ENCODE peak calls at places on chromosomes 12 and 14, in ten cellular contexts. One of them, this sample, is unnamed.

GRCh38 chr14:95814363-95815225 is 62.0 kb upstream of the TUNAR start:
- DNase-seq in Peyer's patch: no peak
- DNase-seq in heart right ventricle: no peak
- DNase-seq in Panc1: no peak
- DNase-seq in esophagus squamous epithelium: no peak
- DNase-seq in fibroblast of pulmonary artery: no peak
- DNase-seq in colonic mucosa: no peak
- DNase-seq in cardiac fibroblast: no peak
- DNase-seq in kidney epithelial cell: no peak
- DNase-seq in left ventricle myocardium inferior: no peak
- DNase-seq in this sample: no peak

GRCh38 chr14:38047518-38047917 is 160.2 kb upstream of the SSTR1 start:
- DNase-seq in Peyer's patch: no peak
- DNase-seq in heart right ventricle: no peak
- DNase-seq in Panc1: no peak
- DNase-seq in esophagus squamous epithelium: no peak
- DNase-seq in fibroblast of pulmonary artery: no peak
- DNase-seq in colonic mucosa: no peak
- DNase-seq in cardiac fibroblast: no peak
- DNase-seq in kidney epithelial cell: no peak
- DNase-seq in left ventricle myocardium inferior: no peak
- DNase-seq in this sample: no peak

GRCh38 chr14:70638416-70638815 is 3.3 kb upstream of the TTC9 start:
- DNase-seq in Peyer's patch: no peak
- DNase-seq in heart right ventricle: no peak
- DNase-seq in Panc1: no peak
- DNase-seq in esophagus squamous epithelium: no peak
- DNase-seq in fibroblast of pulmonary artery: no peak
- DNase-seq in colonic mucosa: no peak
- DNase-seq in cardiac fibroblast: no peak
- DNase-seq in kidney epithelial cell: no peak
- DNase-seq in left ventricle myocardium inferior: no peak
- DNase-seq in this sample: no peak

GRCh38 chr12:67748761-67749075 is 100.2 kb downstream of the DYRK2 start:
- DNase-seq in Peyer's patch: no peak
- DNase-seq in heart right ventricle: no peak
- DNase-seq in Panc1: no peak
- DNase-seq in esophagus squamous epithelium: no peak
- DNase-seq in fibroblast of pulmonary artery: no peak
- DNase-seq in colonic mucosa: peak; percentile 51
- DNase-seq in cardiac fibroblast: no peak
- DNase-seq in kidney epithelial cell: no peak
- DNase-seq in left ventricle myocardium inferior: no peak
- DNase-seq in this sample: no peak

GRCh38 chr12:12521044-12521485 is 41.6 kb downstream of the DUSP16 start:
- DNase-seq in Peyer's patch: no peak
- DNase-seq in heart right ventricle: no peak
- DNase-seq in Panc1: no peak
- DNase-seq in esophagus squamous epithelium: no peak
- DNase-seq in fibroblast of pulmonary artery: no peak
- DNase-seq in colonic mucosa: no peak
- DNase-seq in cardiac fibroblast: no peak
- DNase-seq in kidney epithelial cell: no peak
- DNase-seq in left ventricle myocardium inferior: no peak
- DNase-seq in this sample: no peak

GRCh38 chr12:94595152-94595551 is 55.2 kb downstream of the TMCC3 start:
- DNase-seq in Peyer's patch: no peak
- DNase-seq in heart right ventricle: no peak
- DNase-seq in Panc1: no peak
- DNase-seq in esophagus squamous epithelium: no peak
- DNase-seq in fibroblast of pulmonary artery: no peak
- DNase-seq in colonic mucosa: no peak
- DNase-seq in cardiac fibroblast: no peak
- DNase-seq in kidney epithelial cell: no peak
- DNase-seq in left ventricle myocardium inferior: no peak
- DNase-seq in this sample: no peak

GRCh38 chr14:29454026-29454693 is 473.5 kb downstream of the PRKD1 start:
- DNase-seq in Peyer's patch: no peak
- DNase-seq in heart right ventricle: no peak
- DNase-seq in Panc1: no peak
- DNase-seq in esophagus squamous epithelium: no peak
- DNase-seq in fibroblast of pulmonary artery: no peak
- DNase-seq in colonic mucosa: no peak
- DNase-seq in cardiac fibroblast: no peak
- DNase-seq in kidney epithelial cell: no peak
- DNase-seq in left ventricle myocardium inferior: no peak
- DNase-seq in this sample: no peak

GRCh38 chr12:18391136-18391535 is 129.8 kb downstream of the PIK3C2G start:
- DNase-seq in Peyer's patch: no peak
- DNase-seq in heart right ventricle: no peak
- DNase-seq in Panc1: no peak
- DNase-seq in esophagus squamous epithelium: no peak
- DNase-seq in fibroblast of pulmonary artery: no peak
- DNase-seq in colonic mucosa: no peak
- DNase-seq in cardiac fibroblast: no peak
- DNase-seq in kidney epithelial cell: no peak
- DNase-seq in left ventricle myocardium inferior: no peak
- DNase-seq in this sample: no peak

GRCh38 chr12:93626160-93626559 is 51.0 kb upstream of the CRADD start:
- DNase-seq in Peyer's patch: no peak
- DNase-seq in heart right ventricle: no peak
- DNase-seq in Panc1: no peak
- DNase-seq in esophagus squamous epithelium: no peak
- DNase-seq in fibroblast of pulmonary artery: no peak
- DNase-seq in colonic mucosa: no peak
- DNase-seq in cardiac fibroblast: no peak
- DNase-seq in kidney epithelial cell: no peak
- DNase-seq in left ventricle myocardium inferior: no peak
- DNase-seq in this sample: no peak

GRCh38 chr12:48151103-48151771 is 6.1 kb downstream of the ASB8 start:
- DNase-seq in Peyer's patch: no peak
- DNase-seq in heart right ventricle: no peak
- DNase-seq in Panc1: no peak
- DNase-seq in esophagus squamous epithelium: no peak
- DNase-seq in fibroblast of pulmonary artery: no peak
- DNase-seq in colonic mucosa: no peak
- DNase-seq in cardiac fibroblast: no peak
- DNase-seq in kidney epithelial cell: no peak
- DNase-seq in left ventricle myocardium inferior: no peak
- DNase-seq in this sample: no peak

GRCh38 chr12:22588817-22589216 is 36.2 kb upstream of the ETNK1 start:
- DNase-seq in Peyer's patch: no peak
- DNase-seq in heart right ventricle: no peak
- DNase-seq in Panc1: no peak
- DNase-seq in esophagus squamous epithelium: no peak
- DNase-seq in fibroblast of pulmonary artery: no peak
- DNase-seq in colonic mucosa: peak; percentile 30
- DNase-seq in cardiac fibroblast: no peak
- DNase-seq in kidney epithelial cell: no peak
- DNase-seq in left ventricle myocardium inferior: no peak
- DNase-seq in this sample: no peak

GRCh38 chr12:106246891-106247730 is 709 bp downstream of the CKAP4 start:
- DNase-seq in Peyer's patch: peak; percentile 76
- DNase-seq in heart right ventricle: peak; percentile 65
- DNase-seq in Panc1: no peak
- DNase-seq in esophagus squamous epithelium: no peak
- DNase-seq in fibroblast of pulmonary artery: peak; percentile 68
- DNase-seq in colonic mucosa: peak; percentile 43
- DNase-seq in cardiac fibroblast: peak; percentile 77
- DNase-seq in kidney epithelial cell: no peak
- DNase-seq in left ventricle myocardium inferior: peak; percentile 74
- DNase-seq in this sample: no peak

DNA sequence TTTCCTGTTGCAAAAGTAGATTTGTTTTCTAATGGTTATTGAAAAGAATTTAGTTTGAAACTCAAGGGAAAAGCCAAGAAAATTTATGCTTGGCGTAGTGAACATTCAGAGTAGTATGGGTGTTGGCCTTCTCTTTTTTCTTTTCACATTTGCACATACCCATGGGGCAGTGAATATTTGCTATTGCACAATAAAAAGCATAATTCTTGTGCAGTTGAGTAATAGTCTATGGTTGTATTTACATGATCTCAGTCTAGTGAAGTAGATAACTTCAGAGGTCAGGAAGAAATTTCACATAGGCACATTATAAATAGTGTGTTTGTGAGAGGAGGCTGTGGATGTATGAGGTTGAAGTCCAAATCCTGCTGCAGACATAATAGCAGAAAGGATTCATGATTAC is 158.1 kb downstream of the FLRT2 start:
- DNase-seq in Peyer's patch: no peak
- DNase-seq in heart right ventricle: no peak
- DNase-seq in Panc1: no peak
- DNase-seq in esophagus squamous epithelium: no peak
- DNase-seq in fibroblast of pulmonary artery: peak; percentile 49
- DNase-seq in colonic mucosa: no peak
- DNase-seq in cardiac fibroblast: peak; percentile 47
- DNase-seq in kidney epithelial cell: no peak
- DNase-seq in left ventricle myocardium inferior: no peak
- DNase-seq in this sample: no peak
- TF ChIP-seq CTCF in Peyer's patch: no peak
- TF ChIP-seq CTCF in heart right ventricle: no peak
- TF ChIP-seq CTCF in Panc1: no peak
- TF ChIP-seq CTCF in esophagus squamous epithelium: no peak
- TF ChIP-seq CTCF in fibroblast of pulmonary artery: no peak
- TF ChIP-seq CTCF in colonic mucosa: no peak
- TF ChIP-seq CTCF in cardiac fibroblast: no peak
- TF ChIP-seq CTCF in kidney epithelial cell: no peak
- TF ChIP-seq CTCF in left ventricle myocardium inferior: no peak
- TF ChIP-seq CTCF in this sample: no peak

GRCh38 chr12:75960954-75961661 is 70.5 kb downstream of the PHLDA1 start:
- DNase-seq in Peyer's patch: no peak
- DNase-seq in heart right ventricle: no peak
- DNase-seq in Panc1: no peak
- DNase-seq in esophagus squamous epithelium: no peak
- DNase-seq in fibroblast of pulmonary artery: no peak
- DNase-seq in colonic mucosa: no peak
- DNase-seq in cardiac fibroblast: no peak
- DNase-seq in kidney epithelial cell: no peak
- DNase-seq in left ventricle myocardium inferior: no peak
- DNase-seq in this sample: no peak

GRCh38 chr12:75961878-75962277 is 69.7 kb downstream of the PHLDA1 start:
- DNase-seq in Peyer's patch: no peak
- DNase-seq in heart right ventricle: no peak
- DNase-seq in Panc1: no peak
- DNase-seq in esophagus squamous epithelium: no peak
- DNase-seq in fibroblast of pulmonary artery: no peak
- DNase-seq in colonic mucosa: peak; percentile 51
- DNase-seq in cardiac fibroblast: no peak
- DNase-seq in kidney epithelial cell: no peak
- DNase-seq in left ventricle myocardium inferior: no peak
- DNase-seq in this sample: no peak

GRCh38 chr12:75960086-75960910 is 71.3 kb downstream of the PHLDA1 start:
- DNase-seq in Peyer's patch: no peak
- DNase-seq in heart right ventricle: no peak
- DNase-seq in Panc1: no peak
- DNase-seq in esophagus squamous epithelium: no peak
- DNase-seq in fibroblast of pulmonary artery: no peak
- DNase-seq in colonic mucosa: peak; percentile 77
- DNase-seq in cardiac fibroblast: no peak
- DNase-seq in kidney epithelial cell: no peak
- DNase-seq in left ventricle myocardium inferior: no peak
- DNase-seq in this sample: no peak

GRCh38 chr12:75959060-75959459 is 72.5 kb downstream of the PHLDA1 start:
- DNase-seq in Peyer's patch: no peak
- DNase-seq in heart right ventricle: no peak
- DNase-seq in Panc1: no peak
- DNase-seq in esophagus squamous epithelium: no peak
- DNase-seq in fibroblast of pulmonary artery: no peak
- DNase-seq in colonic mucosa: no peak
- DNase-seq in cardiac fibroblast: no peak
- DNase-seq in kidney epithelial cell: no peak
- DNase-seq in left ventricle myocardium inferior: no peak
- DNase-seq in this sample: no peak

GRCh38 chr12:75959506-75959905 is 72.1 kb downstream of the PHLDA1 start:
- DNase-seq in Peyer's patch: no peak
- DNase-seq in heart right ventricle: no peak
- DNase-seq in Panc1: no peak
- DNase-seq in esophagus squamous epithelium: no peak
- DNase-seq in fibroblast of pulmonary artery: no peak
- DNase-seq in colonic mucosa: no peak
- DNase-seq in cardiac fibroblast: no peak
- DNase-seq in kidney epithelial cell: no peak
- DNase-seq in left ventricle myocardium inferior: no peak
- DNase-seq in this sample: no peak
- H3K4me3 ChIP-seq in Peyer's patch: no peak overlapping the region
- H3K4me3 ChIP-seq in heart right ventricle: no peak overlapping the region
- H3K4me3 ChIP-seq in Panc1: no peak overlapping the region
- H3K4me3 ChIP-seq in esophagus squamous epithelium: no peak overlapping the region
- H3K4me3 ChIP-seq in fibroblast of pulmonary artery: no peak overlapping the region
- H3K4me3 ChIP-seq in colonic mucosa: no peak overlapping the region
- H3K4me3 ChIP-seq in cardiac fibroblast: no peak overlapping the region
- H3K4me3 ChIP-seq in kidney epithelial cell: no peak overlapping the region
- H3K4me3 ChIP-seq in left ventricle myocardium inferior: no peak overlapping the region
- H3K4me3 ChIP-seq in this sample: no peak overlapping the region

DNA sequence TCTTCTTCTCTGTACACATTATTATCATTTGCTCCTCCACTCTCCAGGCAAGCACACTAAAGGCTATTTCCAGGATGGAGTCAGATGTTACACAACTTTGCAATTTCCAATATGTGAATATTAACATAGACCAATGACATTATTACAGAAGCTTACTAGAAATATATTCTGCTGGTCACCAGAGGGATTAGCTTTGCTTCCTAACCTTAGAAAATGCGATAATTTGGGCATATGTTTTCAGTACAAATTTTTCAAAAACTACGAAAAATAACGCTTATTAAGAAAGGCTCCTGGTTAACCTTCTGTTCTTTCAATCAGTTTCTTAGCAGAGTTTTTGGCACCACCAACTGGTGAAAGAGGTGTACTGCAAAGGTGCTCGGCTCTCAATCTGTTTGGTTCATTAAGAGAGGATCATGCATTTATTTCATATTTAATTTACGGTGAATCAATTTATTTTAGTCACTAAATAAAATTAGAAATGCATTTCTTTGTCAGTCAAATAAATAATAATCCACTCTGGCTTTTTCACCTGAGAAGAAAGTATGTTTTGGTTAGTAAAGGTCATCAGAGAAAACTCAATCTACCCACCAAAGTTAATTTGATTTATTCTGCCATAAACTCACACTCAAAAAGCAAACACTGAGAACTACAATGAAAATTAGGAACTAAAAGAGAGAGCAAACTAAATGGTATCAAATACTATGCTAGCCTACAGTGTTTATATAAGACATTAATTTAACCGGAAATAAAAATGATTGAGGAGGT is 39.2 kb downstream of the EFCAB11 start:
- DNase-seq in Peyer's patch: peak; percentile 85
- DNase-seq in heart right ventricle: peak; percentile 41
- DNase-seq in Panc1: peak; percentile 42
- DNase-seq in esophagus squamous epithelium: no peak
- DNase-seq in fibroblast of pulmonary artery: peak; percentile 85
- DNase-seq in colonic mucosa: peak; percentile 60
- DNase-seq in cardiac fibroblast: peak; percentile 83
- DNase-seq in kidney epithelial cell: no peak
- DNase-seq in left ventricle myocardium inferior: peak; percentile 23
- DNase-seq in this sample: peak; percentile 33
- TF ChIP-seq CTCF in Peyer's patch: peak; percentile 81
- TF ChIP-seq CTCF in heart right ventricle: peak; percentile 96
- TF ChIP-seq CTCF in Panc1: peak; percentile 80
- TF ChIP-seq CTCF in esophagus squamous epithelium: peak; percentile 94
- TF ChIP-seq CTCF in fibroblast of pulmonary artery: peak; percentile 95
- TF ChIP-seq CTCF in colonic mucosa: peak; percentile 95
- TF ChIP-seq CTCF in cardiac fibroblast: peak; percentile 90
- TF ChIP-seq CTCF in kidney epithelial cell: peak; percentile 89
- TF ChIP-seq CTCF in left ventricle myocardium inferior: peak; percentile 98
- TF ChIP-seq CTCF in this sample: peak; percentile 79

GRCh38 chr12:7439579-7440505 is 4.1 kb downstream of the CD163L1 start:
- DNase-seq in Peyer's patch: peak; percentile 58
- DNase-seq in heart right ventricle: peak; percentile 8
- DNase-seq in Panc1: no peak
- DNase-seq in esophagus squamous epithelium: no peak
- DNase-seq in fibroblast of pulmonary artery: peak; percentile 60
- DNase-seq in colonic mucosa: peak; percentile 57
- DNase-seq in cardiac fibroblast: peak; percentile 37
- DNase-seq in kidney epithelial cell: no peak
- DNase-seq in left ventricle myocardium inferior: no peak
- DNase-seq in this sample: no peak
- H3K4me3 ChIP-seq in Peyer's patch: peak overlapping the region; percentile 49
- H3K4me3 ChIP-seq in heart right ventricle: no peak overlapping the region
- H3K4me3 ChIP-seq in Panc1: peak overlapping the region; percentile 8
- H3K4me3 ChIP-seq in esophagus squamous epithelium: no peak overlapping the region
- H3K4me3 ChIP-seq in fibroblast of pulmonary artery: peak overlapping the region; percentile 40
- H3K4me3 ChIP-seq in colonic mucosa: peak overlapping the region; percentile 22
- H3K4me3 ChIP-seq in cardiac fibroblast: peak overlapping the region; percentile 4
- H3K4me3 ChIP-seq in kidney epithelial cell: peak overlapping the region; percentile 50
- H3K4me3 ChIP-seq in left ventricle myocardium inferior: peak overlapping the region; percentile 45
- H3K4me3 ChIP-seq in this sample: no peak overlapping the region

This sample was measured in LNCaP clone FGC.